ENCODE peak calls at places on chromosomes 12 and 14, in seven cellular contexts. Q, Z, P, Y, H, E and R are unnamed samples.
A peak's percentile ranks its signal among the peaks of the same experiment; 100 is the strongest.

GRCh38 chr12:4353785-4354208 is 25.7 kb downstream of the FGF23 start:
- DNase-seq in Q (no peak), Z (no peak), P (no peak), Y (peak; percentile 22), H (peak; percentile 4), E (no peak), R (no peak)

GRCh38 chr12:14845350-14845750 is 2.0 kb upstream of the ART4 start:
- DNase-seq in Q (no peak), Z (no peak), P (no peak), Y (peak; percentile 76), H (peak; percentile 63), E (no peak), R (peak; percentile 48)

GRCh38 chr12:43104524-43104923 is 447.5 kb downstream of the ADAMTS20 start:
- DNase-seq in Q (peak; percentile 52), Z (no peak), P (no peak), Y (peak; percentile 40), H (peak; percentile 90), E (peak; percentile 17), R (no peak)

GRCh38 chr14:40218282-40218941 is 786.2 kb upstream of the FBXO33 start:
- DNase-seq in Q (no peak), Z (no peak), P (no peak), Y (no peak), H (no peak), E (no peak), R (no peak)

GRCh38 chr12:83190631-83191390 is 504.1 kb downstream of the TMTC2 start:
- DNase-seq in Q (no peak), Z (no peak), P (no peak), Y (no peak), H (no peak), E (no peak), R (no peak)

GRCh38 chr12:26646571-26646970 is 186.4 kb downstream of the ITPR2 start:
- DNase-seq in Q (no peak), Z (no peak), P (no peak), Y (no peak), H (no peak), E (no peak), R (no peak)

GRCh38 chr12:112349440-112349839 is 32.8 kb downstream of the HECTD4 start:
- DNase-seq in Q (no peak), Z (no peak), P (no peak), Y (no peak), H (peak; percentile 59), E (no peak), R (no peak)

GRCh38 chr12:67582238-67582834 is 66.2 kb upstream of the DYRK2 start:
- DNase-seq in Q (no peak), Z (no peak), P (no peak), Y (no peak), H (no peak), E (no peak), R (no peak)

GRCh38 chr12:113488322-113488721 is 16.7 kb upstream of the LHX5 start:
- DNase-seq in Q (no peak), Z (no peak), P (no peak), Y (no peak), H (no peak), E (no peak), R (no peak)

GRCh38 chr12:105775351-105775750 is 363.4 kb downstream of the NUAK1 start:
- DNase-seq in Q (peak; percentile 58), Z (peak; percentile 10), P (no peak), Y (no peak), H (peak; percentile 35), E (peak; percentile 34), R (no peak)

GRCh38 chr12:121787063-121787774 is 6.3 kb downstream of the RHOF start:
- DNase-seq in Q (no peak), Z (no peak), P (no peak), Y (no peak), H (no peak), E (no peak), R (no peak)

GRCh38 chr14:99603471-99603933 is 505 bp downstream of the CCDC85C start:
- DNase-seq in Q (no peak), Z (no peak), P (no peak), Y (peak; percentile 57), H (peak; percentile 53), E (no peak), R (no peak)

GRCh38 chr14:63249112-63249511 is 44.9 kb downstream of the RHOJ start:
- DNase-seq in Q (no peak), Z (no peak), P (no peak), Y (no peak), H (peak; percentile 41), E (no peak), R (no peak)

GRCh38 chr12:34406996-34407300 is 384.7 kb downstream of the ALG10 start:
- DNase-seq in Q (no peak), Z (no peak), P (peak; percentile 15), Y (no peak), H (no peak), E (no peak), R (no peak)

GRCh38 chr12:71155228-71155627 is 2.6 kb downstream of the TSPAN8 start:
- DNase-seq in Q (no peak), Z (no peak), P (no peak), Y (no peak), H (no peak), E (no peak), R (no peak)

GRCh38 chr12:4027412-4027811 is 154.2 kb upstream of the PARP11 start:
- DNase-seq in Q (no peak), Z (no peak), P (no peak), Y (no peak), H (no peak), E (no peak), R (no peak)

GRCh38 chr12:128856035-128856790 is 2.9 kb downstream of the GLT1D1 start:
- DNase-seq in Q (no peak), Z (no peak), P (no peak), Y (no peak), H (no peak), E (no peak), R (no peak)

GRCh38 chr12:79020106-79020505 is 155.5 kb downstream of the SYT1 start:
- DNase-seq in Q (no peak), Z (no peak), P (no peak), Y (no peak), H (peak; percentile 17), E (no peak), R (no peak)

GRCh38 chr12:91617830-91618229 is 435.2 kb upstream of the DCN start:
- DNase-seq in Q (no peak), Z (no peak), P (no peak), Y (no peak), H (no peak), E (no peak), R (no peak)

GRCh38 chr12:14283489-14284144 is 81.9 kb upstream of the ATF7IP start:
- DNase-seq in Q (no peak), Z (no peak), P (no peak), Y (no peak), H (no peak), E (no peak), R (no peak)

GRCh38 chr14:101636081-101636560 is 74.8 kb downstream of the DIO3 start:
- DNase-seq in Q (no peak), Z (no peak), P (no peak), Y (no peak), H (no peak), E (no peak), R (no peak)

GRCh38 chr14:22613091-22613695 is 15.1 kb downstream of the ABHD4 start:
- DNase-seq in Q (no peak), Z (no peak), P (no peak), Y (no peak), H (peak; percentile 15), E (no peak), R (no peak)

GRCh38 chr12:57607958-57608663 is 3.1 kb upstream of the ARHGEF25 start:
- DNase-seq in Q (no peak), Z (no peak), P (no peak), Y (no peak), H (no peak), E (no peak), R (no peak)

GRCh38 chr12:57609091-57609780 is 2.0 kb upstream of the ARHGEF25 start:
- DNase-seq in Q (no peak), Z (no peak), P (no peak), Y (no peak), H (no peak), E (no peak), R (no peak)

GRCh38 chr12:57610553-57611115 is 601 bp upstream of the ARHGEF25 start:
- DNase-seq in Q (no peak), Z (no peak), P (no peak), Y (peak; percentile 23), H (no peak), E (no peak), R (no peak)

GRCh38 chr12:57611116-57611809 is at the start of gene ARHGEF25:
- DNase-seq in Q (no peak), Z (no peak), P (no peak), Y (peak; percentile 78), H (peak; percentile 51), E (no peak), R (no peak)

GRCh38 chr12:57609781-57610552 is 1.3 kb upstream of the ARHGEF25 start:
- DNase-seq in Q (no peak), Z (no peak), P (no peak), Y (no peak), H (no peak), E (no peak), R (no peak)
- H3K4me3 ChIP-seq in Q (no peak overlapping the region), Z (no peak overlapping the region), P (peak overlapping the region; percentile 45), Y (peak overlapping the region; percentile 42), H (no peak overlapping the region), E (no peak overlapping the region), R (no peak overlapping the region)

DNA sequence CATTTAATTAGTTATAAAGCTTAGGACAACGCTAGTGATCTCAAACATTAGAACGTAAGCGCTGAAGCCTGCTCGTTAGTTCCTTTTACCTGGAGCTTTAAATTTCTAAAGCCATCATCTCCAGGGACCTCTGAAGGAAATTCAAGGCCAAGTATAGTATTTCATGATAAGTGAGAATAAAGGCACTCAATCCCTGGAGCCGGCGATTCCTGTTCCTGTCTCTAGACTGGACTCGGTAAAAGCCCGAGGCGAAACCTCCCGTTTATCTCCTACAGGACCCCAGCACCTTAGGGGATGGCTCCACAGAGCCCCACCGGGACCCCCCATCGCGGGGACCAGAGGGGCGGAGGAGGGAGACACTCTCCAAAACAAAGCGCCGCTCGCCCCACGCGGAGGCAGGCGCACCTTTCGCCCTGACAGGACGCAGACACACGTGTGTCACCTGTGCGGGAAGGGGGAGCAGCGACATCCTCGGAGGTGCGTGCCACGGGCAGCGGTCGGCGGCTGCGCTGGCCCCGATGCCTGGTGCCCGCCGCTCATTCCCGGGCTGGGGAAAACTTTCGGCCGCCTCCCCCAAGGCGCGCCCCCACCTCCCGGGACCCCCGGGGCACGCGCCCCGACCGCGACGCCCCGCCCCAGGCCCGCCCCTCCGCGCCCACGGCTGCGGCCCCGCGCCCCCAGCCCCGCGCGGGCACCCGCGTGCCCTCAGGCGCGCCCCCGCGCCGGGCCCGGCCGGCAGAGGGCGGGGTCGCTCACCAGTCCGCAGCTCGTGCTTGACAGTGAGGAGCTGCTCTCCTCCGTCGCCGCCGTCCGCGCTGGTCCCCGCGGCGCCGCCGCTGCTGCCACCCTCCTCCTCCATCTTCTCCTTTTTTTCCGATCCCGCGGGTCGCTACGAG is 617 bp downstream of the RPS6KA5 start:
- DNase-seq in Q (no peak), Z (no peak), P (peak; percentile 75), Y (peak; percentile 77), H (no peak), E (no peak), R (no peak)
- TF ChIP-seq CTCF in Q (peak; percentile 8), Z (no peak), P (peak; percentile 48), Y (peak; percentile 15), H (no peak), E (peak; percentile 21), R (peak; percentile 13)

GRCh38 chr12:54196396-54196795 is 7.6 kb upstream of the SMUG1 start:
- DNase-seq in Q (no peak), Z (no peak), P (no peak), Y (no peak), H (no peak), E (no peak), R (no peak)
- H3K4me3 ChIP-seq in Q (no peak overlapping the region), Z (no peak overlapping the region), P (no peak overlapping the region), Y (no peak overlapping the region), H (no peak overlapping the region), E (no peak overlapping the region), R (no peak overlapping the region)

GRCh38 chr14:55707365-55707804 is 127.4 kb downstream of the KTN1 start:
- DNase-seq in Q (peak; percentile 29), Z (no peak), P (no peak), Y (peak; percentile 29), H (peak; percentile 65), E (peak; percentile 23), R (no peak)
- TF ChIP-seq CTCF in Q (peak; percentile 77), Z (peak; percentile 54), P (peak; percentile 71), Y (peak; percentile 73), H (peak; percentile 69), E (peak; percentile 54), R (peak; percentile 79)